ENCODE peak calls at places on chromosomes 12 and 14, in seven cellular contexts. E is HCT116, M is NB4, B is HepG2, K is WTC11, V is A549, J is SK-N-SH. T is an unnamed sample.

GRCh38 chr14:92631098-92631497 is 117.3 kb downstream of the LGMN start:
- DNase-seq in E (no peak), M (no peak), B (no peak), K (no peak), V (no peak), J (no peak), T (no peak)

GRCh38 chr14:95196268-95196667 is 38.9 kb upstream of the DICER1 start:
- DNase-seq in E (peak), M (peak), B (peak), K (no peak), V (peak), J (no peak), T (no peak)

GRCh38 chr14:90551733-90552464 is 155.1 kb downstream of the CALM1 start:
- DNase-seq in E (no peak), M (no peak), B (no peak), K (no peak), V (no peak), J (no peak), T (no peak)

GRCh38 chr14:67505254-67505653 is 16.7 kb upstream of the TMEM229B start:
- DNase-seq in E (no peak), M (no peak), B (no peak), K (no peak), V (no peak), J (no peak), T (no peak)

GRCh38 chr12:25135531-25136154 is 59.3 kb downstream of the DNAI7 start:
- DNase-seq in E (peak), M (peak), B (peak), K (peak), V (no peak), J (no peak), T (no peak)

GRCh38 chr12:50086148-50086547 is 1.0 kb downstream of the SMARCD1 start:
- DNase-seq in E (no peak), M (no peak), B (no peak), K (no peak), V (no peak), J (no peak), T (no peak)

GRCh38 chr12:32605326-32606095 is 73.6 kb upstream of the DNM1L start:
- DNase-seq in E (no peak), M (no peak), B (no peak), K (no peak), V (no peak), J (no peak), T (no peak)

GRCh38 chr14:59565112-59565511 is 11.5 kb downstream of the CCDC175 start:
- DNase-seq in E (no peak), M (no peak), B (no peak), K (no peak), V (no peak), J (no peak), T (no peak)

GRCh38 chr14:39060818-39061437 is 42.1 kb downstream of the SEC23A start:
- DNase-seq in E (no peak), M (no peak), B (no peak), K (no peak), V (no peak), J (no peak), T (no peak)

GRCh38 chr12:26847431-26847830 is 14.4 kb upstream of the ITPR2 start:
- DNase-seq in E (no peak), M (no peak), B (no peak), K (no peak), V (no peak), J (no peak), T (no peak)

GRCh38 chr14:95662376-95663186 is 23.6 kb upstream of the TCL1B start:
- DNase-seq in E (no peak), M (no peak), B (no peak), K (no peak), V (no peak), J (no peak), T (no peak)

GRCh38 chr12:133130808-133131128 is 341 bp downstream of the ZNF10 start:
- DNase-seq in E (no peak), M (no peak), B (no peak), K (peak), V (no peak), J (peak), T (no peak)

GRCh38 chr14:59274991-59275391 is 86.5 kb downstream of the DAAM1 start:
- DNase-seq in E (no peak), M (peak), B (no peak), K (no peak), V (no peak), J (no peak), T (no peak)

GRCh38 chr12:80702889-80703605 is 4.4 kb upstream of the MYF6 start:
- DNase-seq in E (no peak), M (no peak), B (peak), K (no peak), V (no peak), J (no peak), T (no peak)

GRCh38 chr12:124656214-124656516 is 88.8 kb upstream of the NCOR2 start:
- DNase-seq in E (no peak), M (no peak), B (no peak), K (no peak), V (no peak), J (no peak), T (no peak)

GRCh38 chr12:104384141-104384880 is 72.4 kb upstream of the CHST11 start:
- DNase-seq in E (no peak), M (no peak), B (no peak), K (no peak), V (no peak), J (no peak), T (no peak)

GRCh38 chr14:59208224-59208814 is 19.9 kb downstream of the DAAM1 start:
- DNase-seq in E (no peak), M (no peak), B (no peak), K (no peak), V (no peak), J (no peak), T (no peak)

GRCh38 chr12:98883231-98883630 is 238.1 kb downstream of the APAF1 start:
- DNase-seq in E (no peak), M (no peak), B (no peak), K (no peak), V (no peak), J (no peak), T (no peak)
- TF ChIP-seq MAX in E (no peak), M (no peak), B (no peak), K (no peak), V (no peak), J (no peak), T (no peak)

GRCh38 chr14:61608245-61609142 is 86.8 kb upstream of the HIF1A start:
- DNase-seq in E (no peak), M (no peak), B (peak), K (no peak), V (no peak), J (peak), T (no peak)
- TF ChIP-seq MAX in E (no peak), M (no peak), B (no peak), K (no peak), V (no peak), J (no peak), T (no peak)

GRCh38 chr12:76451528-76451927 is 103.3 kb upstream of the BBS10 start:
- DNase-seq in E (no peak), M (no peak), B (peak), K (no peak), V (peak), J (no peak), T (no peak)

GRCh38 chr12:76457010-76457409 is 102.6 kb downstream of the OSBPL8 start:
- DNase-seq in E (no peak), M (no peak), B (no peak), K (no peak), V (no peak), J (no peak), T (no peak)

GRCh38 chr12:76457818-76458217 is 101.8 kb downstream of the OSBPL8 start:
- DNase-seq in E (no peak), M (no peak), B (no peak), K (no peak), V (no peak), J (no peak), T (no peak)

GRCh38 chr12:76460807-76461206 is 98.8 kb downstream of the OSBPL8 start:
- DNase-seq in E (no peak), M (no peak), B (no peak), K (no peak), V (no peak), J (no peak), T (no peak)

DNA sequence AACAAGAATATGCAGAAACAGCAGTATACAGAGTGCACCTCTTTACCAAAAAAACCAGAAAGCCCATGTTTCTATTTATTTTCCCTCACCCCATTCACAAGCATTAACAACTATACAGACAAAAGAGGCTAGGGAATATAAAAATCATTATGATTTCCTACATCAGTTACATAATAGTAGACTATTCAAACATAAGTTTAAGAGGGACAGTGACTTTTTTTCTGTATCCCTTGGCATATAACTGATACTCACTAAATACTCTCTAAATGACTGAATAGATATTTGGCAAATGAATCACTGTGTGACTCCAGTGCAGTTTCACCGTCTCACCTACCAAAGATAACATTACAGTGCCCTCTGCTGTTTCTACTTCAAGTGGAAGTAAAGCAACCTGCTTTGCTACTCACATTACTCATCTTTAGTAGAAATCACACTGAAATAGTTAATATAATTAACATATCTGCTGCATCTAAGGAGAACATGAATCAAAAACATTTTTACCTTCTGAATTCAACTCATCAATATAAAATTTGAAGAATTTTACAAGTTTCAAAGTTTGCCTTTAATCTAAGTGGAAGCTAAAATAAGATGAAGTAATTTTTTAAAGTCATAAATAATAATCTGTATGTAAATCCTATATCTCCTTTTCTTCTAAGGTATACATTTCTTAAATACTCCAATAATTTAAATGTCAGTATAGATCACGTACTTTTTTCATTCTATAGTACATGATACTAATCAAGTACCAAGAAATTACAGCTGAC is 103.8 kb downstream of the OSBPL8 start:
- DNase-seq in E (peak), M (peak), B (peak), K (no peak), V (peak), J (peak), T (no peak)
- TF ChIP-seq MAX in E (peak), M (no peak), B (no peak), K (no peak), V (no peak), J (peak), T (no peak)

GRCh38 chr12:76282744-76283143 is 65.5 kb downstream of the BBS10 start:
- DNase-seq in E (no peak), M (no peak), B (no peak), K (no peak), V (no peak), J (no peak), T (no peak)
- TF ChIP-seq MAX in E (no peak), M (no peak), B (no peak), K (no peak), V (no peak), J (no peak), T (no peak)

DNA sequence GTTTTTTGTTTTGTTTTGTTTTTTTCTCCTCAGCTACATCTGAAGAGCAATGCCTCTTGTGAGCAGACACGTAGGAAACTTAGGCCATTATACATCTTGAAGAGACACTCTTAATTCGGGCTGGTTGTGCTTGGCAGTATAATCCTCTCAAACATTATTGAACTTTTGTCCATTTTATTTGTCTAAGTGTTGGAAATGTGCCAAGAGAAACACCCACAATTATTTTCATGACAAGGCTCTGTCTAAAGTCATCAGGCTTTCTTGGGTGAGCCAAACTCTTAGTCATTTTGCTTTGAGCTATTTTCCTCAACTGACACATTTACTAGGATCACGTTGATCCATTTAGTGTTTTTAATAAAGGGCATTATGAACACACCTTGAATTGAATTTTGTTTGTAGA is 51.6 kb upstream of the RERGL start:
- DNase-seq in E (no peak), M (no peak), B (no peak), K (no peak), V (no peak), J (no peak), T (no peak)
- TF ChIP-seq MAX in E (no peak), M (no peak), B (no peak), K (no peak), V (no peak), J (no peak), T (no peak)

DNA sequence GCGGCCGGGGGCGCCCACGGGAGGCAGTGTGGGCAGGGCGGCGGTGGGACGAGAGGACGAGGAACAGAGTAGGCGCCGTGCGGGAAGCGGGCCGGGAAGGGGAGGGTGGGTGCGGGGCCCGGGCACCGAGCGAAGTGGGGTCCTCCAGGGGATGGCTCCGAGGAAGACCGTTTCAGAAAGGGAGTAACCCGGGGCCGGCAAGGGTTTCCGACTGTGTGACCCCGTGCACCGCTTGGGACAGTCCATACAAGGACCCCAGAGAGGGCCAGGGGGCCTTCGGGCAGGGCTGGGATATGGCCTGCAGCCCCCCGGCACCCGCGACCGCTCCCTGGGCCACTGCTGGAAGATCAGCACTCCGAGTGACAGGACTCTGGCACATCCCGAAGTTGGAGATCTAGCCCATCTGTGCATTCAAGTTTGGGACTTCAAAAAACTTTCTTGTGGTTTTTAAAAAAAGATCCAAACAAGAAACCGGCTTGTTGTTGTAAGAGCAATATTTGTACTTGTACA is 448 bp downstream of the TSPAN9 start:
- DNase-seq in E (no peak), M (no peak), B (no peak), K (peak), V (no peak), J (no peak), T (peak)
- TF ChIP-seq MAX in E (no peak), M (no peak), B (no peak), K (no peak), V (no peak), J (no peak), T (no peak)

GRCh38 chr14:87794566-87794965 is 198.4 kb downstream of the GALC start:
- DNase-seq in E (no peak), M (no peak), B (no peak), K (no peak), V (no peak), J (no peak), T (no peak)
- TF ChIP-seq MAX in E (no peak), M (no peak), B (no peak), K (no peak), V (no peak), J (no peak), T (no peak)

GRCh38 chr14:87813691-87814090 is 179.3 kb downstream of the GALC start:
- DNase-seq in E (no peak), M (no peak), B (no peak), K (no peak), V (no peak), J (no peak), T (no peak)

GRCh38 chr14:87810711-87811110 is 182.3 kb downstream of the GALC start:
- DNase-seq in E (no peak), M (no peak), B (no peak), K (no peak), V (peak), J (peak), T (no peak)

GRCh38 chr14:87811246-87811645 is 181.7 kb downstream of the GALC start:
- DNase-seq in E (no peak), M (no peak), B (no peak), K (no peak), V (no peak), J (no peak), T (no peak)

GRCh38 chr14:87815121-87815520 is 177.9 kb downstream of the GALC start:
- DNase-seq in E (no peak), M (no peak), B (no peak), K (no peak), V (no peak), J (no peak), T (no peak)

DNA sequence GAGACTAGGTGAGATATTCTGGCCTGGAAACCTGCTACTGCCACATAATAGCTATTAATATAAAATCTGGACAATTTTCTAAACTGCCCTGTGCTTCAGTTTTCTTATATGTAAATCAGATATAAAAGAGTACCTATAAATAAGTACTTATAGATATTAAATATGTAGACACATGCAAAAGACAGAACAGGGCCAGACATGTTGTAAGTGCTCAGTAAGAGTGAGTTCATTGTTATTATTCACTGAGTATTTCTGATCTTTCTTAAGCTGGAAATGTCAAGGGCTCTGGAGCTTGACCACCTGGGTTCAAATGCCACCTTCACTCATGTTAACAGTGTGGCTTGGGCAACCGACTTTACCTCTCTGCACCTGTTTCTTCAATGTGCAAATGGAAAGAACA is 179.8 kb downstream of the GALC start:
- DNase-seq in E (no peak), M (no peak), B (no peak), K (no peak), V (no peak), J (no peak), T (no peak)
- TF ChIP-seq MAX in E (no peak), M (no peak), B (no peak), K (no peak), V (no peak), J (no peak), T (no peak)

GRCh38 chr14:32254952-32255679 is 52.0 kb upstream of the RNU6-8 start:
- DNase-seq in E (peak), M (peak), B (peak), K (peak), V (peak), J (peak), T (no peak)
- TF ChIP-seq MAX in E (no peak), M (no peak), B (no peak), K (no peak), V (no peak), J (no peak), T (no peak)

DNA sequence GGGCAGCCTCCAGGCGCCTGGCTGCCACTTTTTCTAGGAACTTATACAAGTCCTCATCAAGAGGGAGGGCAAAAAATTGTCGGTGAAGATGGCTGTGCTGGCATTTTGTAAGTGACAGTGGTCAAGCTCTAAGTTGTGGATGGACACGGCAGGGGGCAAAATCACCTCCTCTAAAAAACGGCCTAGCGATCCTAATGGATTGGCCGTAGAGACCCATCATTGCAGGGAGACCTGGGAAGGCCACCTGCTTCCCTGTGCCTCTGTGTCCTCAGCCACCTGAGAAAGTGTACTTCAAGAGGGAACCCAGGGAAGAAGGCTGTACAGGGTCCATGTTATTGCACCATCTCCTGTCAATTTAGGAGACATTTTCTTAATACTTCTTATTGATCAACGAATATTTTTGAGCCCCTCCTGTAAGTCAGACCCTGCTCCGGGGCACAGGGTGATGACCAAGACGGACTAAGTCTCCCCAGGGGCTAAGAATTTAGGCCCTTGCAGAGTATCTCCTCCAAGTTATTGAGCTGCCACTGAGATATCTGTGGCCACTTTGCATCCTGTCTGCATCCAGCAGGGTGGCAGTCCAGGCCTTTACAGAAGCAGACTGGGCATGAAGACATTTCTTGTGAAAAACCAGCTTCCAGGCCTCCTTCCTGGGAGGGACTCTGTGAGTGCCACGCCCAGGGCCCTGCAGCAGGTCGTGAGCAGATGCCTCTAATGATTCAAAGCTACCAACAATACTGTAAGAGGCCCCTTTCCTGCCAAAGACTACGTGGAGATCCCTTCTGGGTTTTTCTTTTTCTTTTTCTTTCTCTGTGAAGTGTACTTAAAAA is 40.5 kb downstream of the PSMA6 start:
- DNase-seq in E (no peak), M (peak), B (no peak), K (no peak), V (peak), J (peak), T (peak)
- TF ChIP-seq MAX in E (no peak), M (peak), B (no peak), K (no peak), V (no peak), J (no peak), T (no peak)